ENCODE peak calls at places on chromosome 13, in five cellular contexts. J is psoas muscle, A is prostate gland, M is A673, Q is kidney. P is an unnamed sample.

GRCh38 chr13:79096099-79096498 is 310.0 kb downstream of the RBM26 start:
- DNase-seq in M (no peak), A (no peak), J (no peak), Q (no peak), P (no peak)

GRCh38 chr13:86601351-86601750 is 802.1 kb upstream of the SLITRK6 start:
- DNase-seq in A (no peak), Q (no peak), M (no peak), J (no peak), P (no peak)

GRCh38 chr13:33743438-33744368 is 74.2 kb upstream of the RFC3 start:
- DNase-seq in J (no peak), M (no peak), Q (no peak), A (no peak), P (no peak)

GRCh38 chr13:85828094-85828684 is 29.0 kb upstream of the SLITRK6 start:
- DNase-seq in A (no peak), Q (no peak), J (no peak), M (peak), P (no peak)

GRCh38 chr13:40982772-40983171 is 36.3 kb downstream of the ELF1 start:
- DNase-seq in Q (no peak), A (peak), M (peak), J (no peak), P (peak)

GRCh38 chr13:42047561-42048322 is 706 bp upstream of the DGKH start:
- DNase-seq in Q (peak), A (peak), J (peak), M (peak), P (peak)

GRCh38 chr13:44382635-44383145 is 9.1 kb downstream of the SERP2 start:
- DNase-seq in Q (no peak), M (no peak), A (peak), J (no peak), P (no peak)

GRCh38 chr13:99191900-99192399 is 8.7 kb upstream of the UBAC2 start:
- DNase-seq in Q (no peak), M (no peak), A (peak), J (no peak), P (peak)

GRCh38 chr13:98485561-98485960 is 91.3 kb downstream of the STK24 start:
- DNase-seq in M (no peak), A (no peak), Q (no peak), J (no peak), P (no peak)

GRCh38 chr13:43388282-43389034 is 365.1 kb downstream of the DNAJC15 start:
- DNase-seq in J (no peak), A (no peak), Q (no peak), M (no peak), P (no peak)

GRCh38 chr13:38566526-38566925 is 120.4 kb upstream of the FREM2 start:
- DNase-seq in Q (no peak), J (no peak), A (no peak), M (peak), P (no peak)

GRCh38 chr13:81986308-81986707 is 1645.4 kb upstream of the SPRY2 start:
- DNase-seq in A (no peak), M (no peak), J (no peak), Q (no peak), P (no peak)

GRCh38 chr13:27770809-27771208 is 21.5 kb upstream of the GSX1 start:
- DNase-seq in J (no peak), M (peak), Q (no peak), A (no peak), P (no peak)

GRCh38 chr13:50448535-50448981 is 394.9 kb downstream of the DLEU7 start:
- DNase-seq in M (no peak), Q (no peak), J (no peak), A (no peak), P (no peak)

GRCh38 chr13:30499338-30499737 is 33.6 kb upstream of the HMGB1 start:
- DNase-seq in Q (no peak), J (no peak), M (no peak), A (no peak), P (no peak)

GRCh38 chr13:71577127-71577526 is 289.9 kb downstream of the DACH1 start:
- DNase-seq in J (no peak), Q (no peak), A (no peak), M (no peak), P (no peak)

GRCh38 chr13:76792680-76793334 is 93.4 kb downstream of the KCTD12 start:
- DNase-seq in A (no peak), M (no peak), Q (no peak), J (no peak), P (no peak)

GRCh38 chr13:78875792-78876580 is 217.0 kb upstream of the OBI1 start:
- DNase-seq in A (no peak), M (no peak), Q (peak), J (no peak), P (no peak)

GRCh38 chr13:19864018-19864338 is 529 bp upstream of the ZMYM5 start:
- DNase-seq in A (peak), Q (peak), J (peak), M (no peak), P (peak)

GRCh38 chr13:72726721-72727416 is 560 bp downstream of the MZT1 start:
- DNase-seq in Q (peak), J (peak), A (no peak), M (peak), P (peak)

GRCh38 chr13:99033814-99034213 is 56.0 kb upstream of the DOCK9 start:
- DNase-seq in M (peak), A (no peak), J (no peak), Q (no peak), P (no peak)

GRCh38 chr13:31119966-31120733 is 41.6 kb downstream of the HSPH1 start:
- DNase-seq in Q (no peak), A (no peak), J (no peak), M (no peak), P (no peak)

GRCh38 chr13:112931028-112931934 is 37.7 kb upstream of the MCF2L start:
- DNase-seq in A (peak), Q (no peak), J (no peak), M (peak), P (no peak)

GRCh38 chr13:24983094-24983493 is 112.8 kb upstream of the PABPC3 start:
- DNase-seq in J (no peak), A (no peak), Q (no peak), M (no peak), P (no peak)

GRCh38 chr13:44394649-44395048 is 21.0 kb downstream of the SERP2 start:
- DNase-seq in M (no peak), Q (no peak), J (no peak), A (no peak), P (no peak)

GRCh38 chr13:99496322-99497142 is 4.7 kb upstream of the TM9SF2 start:
- DNase-seq in A (peak), M (peak), Q (peak), J (peak), P (peak)

GRCh38 chr13:40640845-40641458 is 25.5 kb downstream of the FOXO1 start:
- DNase-seq in A (no peak), M (no peak), J (no peak), Q (no peak), P (no peak)

GRCh38 chr13:79386125-79386822 is 19.8 kb downstream of the RBM26 start:
- DNase-seq in M (no peak), Q (no peak), A (no peak), J (no peak), P (no peak)

GRCh38 chr13:50512602-50513527 is 330.6 kb downstream of the DLEU7 start:
- DNase-seq in A (peak), J (peak), M (no peak), Q (peak), P (peak)

GRCh38 chr13:105538346-105538745 is 997.1 kb downstream of the EFNB2 start:
- DNase-seq in A (no peak), M (no peak), Q (no peak), J (no peak), P (peak)

GRCh38 chr13:42345367-42345766 is 73.4 kb downstream of the AKAP11 start:
- DNase-seq in M (no peak), J (no peak), A (no peak), Q (no peak), P (no peak)

GRCh38 chr13:51717786-51718398 is 86.1 kb downstream of the DHRS12 start:
- DNase-seq in M (peak), Q (no peak), A (no peak), J (no peak), P (no peak)

GRCh38 chr13:43326100-43326499 is 302.7 kb downstream of the DNAJC15 start:
- DNase-seq in A (no peak), Q (no peak), J (no peak), M (no peak), P (no peak)

GRCh38 chr13:51768976-51769375 is 35.0 kb downstream of the DHRS12 start:
- DNase-seq in M (no peak), J (no peak), A (no peak), Q (peak), P (no peak)

GRCh38 chr13:29679357-29680050 is 84.0 kb upstream of the SLC7A1 start:
- DNase-seq in M (no peak), A (no peak), J (peak), Q (peak), P (no peak)

GRCh38 chr13:86681223-86681622 is 882.0 kb upstream of the SLITRK6 start:
- DNase-seq in Q (no peak), A (no peak), J (no peak), M (no peak), P (no peak)

GRCh38 chr13:73428137-73428536 is 369.3 kb downstream of the KLF5 start:
- DNase-seq in J (no peak), Q (no peak), A (no peak), M (peak), P (no peak)

GRCh38 chr13:76677047-76677446 is 209.2 kb downstream of the KCTD12 start:
- DNase-seq in A (no peak), M (no peak), J (peak), Q (no peak), P (no peak)

GRCh38 chr13:73210218-73210883 is 151.5 kb downstream of the KLF5 start:
- DNase-seq in M (no peak), A (no peak), J (no peak), Q (no peak), P (no peak)

GRCh38 chr13:45728759-45729158 is 26.6 kb downstream of the CBY2 start:
- DNase-seq in M (no peak), A (no peak), Q (no peak), J (no peak), P (no peak)
- TF ChIP-seq CTCF in M (no peak), A (no peak), Q (no peak), J (no peak), P (no peak)

GRCh38 chr13:23378009-23378632 is 55.4 kb downstream of the SACS start:
- DNase-seq in A (no peak), J (no peak), Q (no peak), M (peak), P (peak)

GRCh38 chr13:23380534-23380933 is 53.0 kb downstream of the SACS start:
- DNase-seq in M (no peak), A (no peak), J (no peak), Q (no peak), P (no peak)

GRCh38 chr13:23372264-23372905 is 61.1 kb downstream of the SACS start:
- DNase-seq in Q (no peak), J (no peak), M (no peak), A (no peak), P (no peak)

GRCh38 chr13:23377603-23378002 is 55.9 kb downstream of the SACS start:
- DNase-seq in J (no peak), M (no peak), Q (no peak), A (no peak), P (no peak)

GRCh38 chr13:23375007-23375971 is 58.2 kb downstream of the SACS start:
- DNase-seq in J (peak), A (peak), M (peak), Q (peak), P (peak)
- TF ChIP-seq CTCF in J (peak), A (no peak), M (no peak), Q (no peak), P (peak)

DNA sequence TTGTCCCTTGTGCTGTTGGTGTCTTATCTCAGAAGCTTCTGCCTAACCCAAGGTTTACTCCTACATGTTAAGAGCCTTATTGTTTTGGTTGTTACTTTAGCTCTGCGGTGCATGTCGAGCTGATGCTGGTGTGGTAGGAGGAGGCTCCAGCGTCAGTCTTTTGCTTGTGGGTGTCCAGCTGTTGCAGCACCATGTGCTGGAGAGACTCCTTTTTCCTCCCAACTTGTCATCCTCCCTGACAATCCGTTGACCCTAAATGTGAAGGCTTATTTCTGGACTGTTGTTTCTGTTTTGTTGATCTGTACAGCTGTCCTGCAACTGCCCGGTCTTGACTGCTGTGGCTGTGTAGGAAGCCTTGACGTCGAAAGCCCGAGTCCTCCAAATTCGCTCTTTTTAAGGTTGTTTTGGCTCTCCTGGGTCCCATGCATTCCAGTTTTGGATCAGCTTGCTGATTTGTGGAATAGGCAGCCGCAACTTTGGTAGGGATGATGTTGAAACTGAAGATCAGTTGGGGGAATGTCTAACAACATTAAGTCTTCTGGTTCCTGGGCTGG is 15.3 kb downstream of the NAXD start:
- DNase-seq in Q (no peak), J (no peak), M (no peak), A (no peak), P (no peak)
- TF ChIP-seq CTCF in Q (no peak), J (no peak), M (no peak), A (no peak), P (no peak)

GRCh38 chr13:84430441-84430840 is 548.2 kb upstream of the SLITRK1 start:
- DNase-seq in J (no peak), M (no peak), A (no peak), Q (no peak), P (no peak)
- TF ChIP-seq CTCF in J (no peak), M (no peak), A (no peak), Q (no peak), P (no peak)

GRCh38 chr13:26708007-26708297 is 52.6 kb downstream of the GPR12 start:
- DNase-seq in A (no peak), J (no peak), Q (no peak), M (no peak), P (no peak)
- TF ChIP-seq CTCF in A (no peak), J (no peak), Q (no peak), M (no peak), P (no peak)

DNA sequence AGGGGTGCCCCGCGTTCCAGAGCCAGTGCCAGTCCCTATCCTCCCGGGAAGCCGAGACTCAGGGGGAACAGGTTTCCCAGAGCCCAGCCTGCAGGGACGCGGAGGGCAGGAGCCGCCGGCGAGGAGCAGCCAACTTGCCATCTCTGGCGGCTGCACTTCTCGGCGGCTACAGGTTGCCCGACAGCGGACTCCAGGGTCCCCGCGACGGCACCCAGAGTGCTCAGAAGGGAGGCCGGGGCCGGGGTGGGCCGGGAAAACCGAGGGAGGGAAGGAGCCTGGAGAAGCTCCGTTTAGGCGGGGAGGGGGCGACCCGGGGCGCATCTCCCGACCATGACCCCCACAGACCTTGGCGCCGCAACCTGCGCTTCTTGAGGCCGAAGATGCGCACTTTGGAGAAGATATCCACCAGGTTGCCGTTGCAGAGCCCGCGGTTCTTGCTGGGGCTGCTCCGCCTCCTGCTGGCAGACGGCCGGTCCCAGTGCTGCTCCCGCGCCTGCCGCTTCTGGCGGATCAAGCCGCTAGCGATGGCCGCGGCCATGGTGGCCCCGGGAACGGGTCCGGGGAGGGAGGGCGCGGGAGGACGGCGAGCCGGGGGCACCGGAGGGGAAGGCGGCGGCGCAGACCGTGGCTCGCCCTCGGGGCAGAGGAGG is 463.8 kb downstream of the ITGBL1 start:
- DNase-seq in A (no peak), M (peak), Q (peak), J (peak), P (no peak)
- TF ChIP-seq CTCF in A (no peak), M (peak), Q (no peak), J (no peak), P (no peak)

GRCh38 chr13:36813226-36813625 is 5.8 kb upstream of the RFXAP start:
- DNase-seq in J (no peak), M (no peak), A (no peak), Q (no peak), P (no peak)
- TF ChIP-seq CTCF in J (no peak), M (no peak), A (no peak), Q (no peak), P (no peak)

DNA sequence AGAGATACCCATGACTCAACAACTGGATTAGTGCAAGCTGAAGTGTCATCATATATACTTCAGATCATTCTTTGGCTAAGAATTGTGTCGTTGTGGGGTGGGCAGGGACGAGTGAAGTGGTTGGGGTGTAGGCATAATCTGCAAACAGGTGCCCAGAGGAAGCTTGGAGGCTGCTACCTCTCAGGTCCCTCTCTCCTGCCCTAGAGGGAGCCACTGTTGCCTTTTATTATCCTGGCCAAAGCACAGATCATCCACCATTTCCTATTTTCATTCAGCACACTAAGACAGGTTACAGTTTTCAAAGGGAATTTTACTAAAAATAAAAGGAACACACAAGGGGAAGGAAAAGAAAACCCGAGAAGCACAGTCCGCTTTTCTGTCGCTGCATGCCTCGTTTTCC is 126.6 kb downstream of the HS6ST3 start:
- DNase-seq in M (no peak), J (no peak), Q (no peak), A (no peak), P (no peak)
- TF ChIP-seq CTCF in M (no peak), J (no peak), Q (no peak), A (no peak), P (no peak)

DNA sequence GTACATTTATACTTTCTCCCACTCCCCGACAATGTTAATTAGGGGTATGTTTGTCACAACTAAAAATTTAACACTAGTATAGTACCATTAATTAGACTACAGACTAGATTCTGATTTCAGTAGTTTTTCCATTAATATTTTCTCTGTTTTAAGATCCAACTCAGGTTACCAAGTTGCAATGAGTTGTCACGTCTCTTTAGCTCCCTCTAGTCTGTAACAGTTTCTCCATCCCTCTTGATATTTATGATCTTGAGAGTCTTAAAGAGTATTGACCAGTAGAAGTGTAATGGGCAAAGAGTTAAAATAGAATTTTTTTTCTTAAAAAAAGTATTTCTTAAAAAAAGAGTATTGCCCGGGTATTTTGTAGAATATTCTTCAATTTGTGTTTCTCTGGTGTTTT is 598.1 kb downstream of the TBC1D4 start:
- DNase-seq in M (no peak), J (no peak), A (no peak), Q (no peak), P (no peak)
- TF ChIP-seq CTCF in M (peak), J (no peak), A (no peak), Q (no peak), P (no peak)